ENCODE peak calls at places on chromosomes 3 and 15, in five cellular contexts. Q, L, O, F and W are unnamed samples.

GRCh38 chr3:98612587-98612986 is 19.2 kb upstream of the CPOX start:
- DNase-seq in Q (no peak), L (no peak), O (peak; percentile 48), F (no peak), W (peak; percentile 48)

GRCh38 chr15:68384451-68385239 is 47.3 kb downstream of the ITGA11 start:
- DNase-seq in Q (peak; percentile 91), L (no peak), O (no peak), F (no peak), W (peak; percentile 81)

GRCh38 chr3:186053954-186054353 is 54.9 kb downstream of the ETV5 start:
- DNase-seq in Q (peak; percentile 57), L (no peak), O (no peak), F (no peak), W (no peak)

GRCh38 chr3:52339612-52340011 is 23.5 kb downstream of the DNAH1 start:
- DNase-seq in Q (peak; percentile 91), L (peak; percentile 42), O (peak; percentile 74), F (peak; percentile 43), W (peak; percentile 60)

GRCh38 chr15:29159771-29160455 is 109.7 kb downstream of the NSMCE3 start:
- DNase-seq in Q (no peak), L (no peak), O (no peak), F (no peak), W (no peak)

GRCh38 chr15:36827824-36828223 is 248.4 kb downstream of the CDIN1 start:
- DNase-seq in Q (no peak), L (no peak), O (no peak), F (no peak), W (no peak)

GRCh38 chr3:125045965-125046364 is 9.8 kb downstream of the HEG1 start:
- DNase-seq in Q (peak; percentile 78), L (no peak), O (no peak), F (no peak), W (peak; percentile 63)

GRCh38 chr3:101061312-101061711 is 68.1 kb upstream of the ABI3BP start:
- DNase-seq in Q (no peak), L (no peak), O (no peak), F (no peak), W (no peak)

GRCh38 chr3:197499427-197499826 is 56.3 kb downstream of the BDH1 start:
- DNase-seq in Q (peak; percentile 52), L (no peak), O (no peak), F (no peak), W (peak; percentile 92)

GRCh38 chr15:56371495-56372147 is 6.4 kb downstream of the TEX9 start:
- DNase-seq in Q (no peak), L (no peak), O (no peak), F (no peak), W (peak; percentile 73)

GRCh38 chr3:30342319-30343060 is 263.9 kb upstream of the TGFBR2 start:
- DNase-seq in Q (peak; percentile 94), L (no peak), O (peak; percentile 54), F (peak; percentile 17), W (peak; percentile 97)

GRCh38 chr3:150503402-150504099 is 42.7 kb downstream of the SERP1 start:
- DNase-seq in Q (no peak), L (peak; percentile 29), O (no peak), F (no peak), W (no peak)
- H3K4me1 ChIP-seq in Q (no peaks in the 10 kb centered on the region), L (no peaks in the 10 kb centered on the region), O (no peaks in the 10 kb centered on the region), F (no peaks in the 10 kb centered on the region), W (no peaks in the 10 kb centered on the region)

DNA sequence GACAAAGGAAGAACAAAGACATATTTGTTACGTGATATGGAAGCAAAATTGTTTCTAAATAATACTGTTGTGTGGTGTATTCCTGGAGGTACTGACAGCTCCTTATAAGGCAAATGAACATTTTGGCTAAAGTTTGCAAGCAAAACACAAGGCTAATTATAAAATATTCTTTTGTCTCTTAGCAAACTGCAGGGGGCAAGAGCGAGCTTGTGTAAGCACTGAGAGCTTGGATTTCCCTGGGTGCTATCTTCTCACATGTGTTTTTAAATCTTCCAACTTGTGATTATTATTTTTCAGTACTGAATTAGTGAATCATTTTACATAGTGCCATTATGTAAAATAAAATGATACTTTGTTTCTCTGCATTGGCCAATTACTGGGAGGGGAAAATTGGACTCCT is 611.4 kb downstream of the AGBL1 start:
- DNase-seq in Q (no peak), L (no peak), O (no peak), F (no peak), W (no peak)
- TF ChIP-seq CTCF in Q (no peak), L (no peak), O (no peak), F (no peak), W (peak; percentile 10)

GRCh38 chr3:129591932-129592331 is 14.5 kb downstream of the PLXND1 start:
- DNase-seq in Q (no peak), L (no peak), O (no peak), F (no peak), W (no peak)
- H3K4me1 ChIP-seq in Q (peaks cover 70% of the 10 kb centered on the region), L (peaks cover 61% of the 10 kb centered on the region), O (peaks cover 7% of the 10 kb centered on the region), F (peaks cover 3% of the 10 kb centered on the region), W (no peaks in the 10 kb centered on the region)

GRCh38 chr3:22685598-22685997 is 517.5 kb upstream of the UBE2E2 start:
- DNase-seq in Q (peak; percentile 18), L (no peak), O (peak; percentile 19), F (no peak), W (peak; percentile 34)
- TF ChIP-seq CTCF in Q (no peak), L (no peak), O (peak; percentile 36), F (no peak), W (peak; percentile 61)

GRCh38 chr3:64184621-64185020 is 40.6 kb downstream of the PRICKLE2 start:
- DNase-seq in Q (peak; percentile 53), L (no peak), O (no peak), F (no peak), W (peak; percentile 67)
- H3K4me1 ChIP-seq in Q (peaks cover 32% of the 10 kb centered on the region), L (no peaks in the 10 kb centered on the region), O (peaks cover 34% of the 10 kb centered on the region), F (peaks cover 17% of the 10 kb centered on the region), W (peaks cover 54% of the 10 kb centered on the region)

GRCh38 chr3:123724306-123724705 is 139.5 kb upstream of the HACD2 start:
- DNase-seq in Q (peak; percentile 49), L (no peak), O (peak; percentile 25), F (no peak), W (peak; percentile 12)
- TF ChIP-seq CTCF in Q (peak; percentile 48), L (no peak), O (peak; percentile 13), F (no peak), W (peak; percentile 16)

GRCh38 chr15:67070150-67070549 is 4.7 kb downstream of the SMAD3 start:
- DNase-seq in Q (no peak), L (no peak), O (no peak), F (no peak), W (peak; percentile 55)

GRCh38 chr15:67074886-67075229 is 9.5 kb downstream of the SMAD3 start:
- DNase-seq in Q (no peak), L (no peak), O (no peak), F (no peak), W (no peak)

GRCh38 chr15:67070892-67071664 is 5.7 kb downstream of the SMAD3 start:
- DNase-seq in Q (no peak), L (no peak), O (no peak), F (no peak), W (peak; percentile 44)

GRCh38 chr15:67072442-67072841 is 7.0 kb downstream of the SMAD3 start:
- DNase-seq in Q (no peak), L (no peak), O (no peak), F (no peak), W (no peak)

GRCh38 chr15:67072951-67073350 is 7.5 kb downstream of the SMAD3 start:
- DNase-seq in Q (no peak), L (no peak), O (no peak), F (no peak), W (no peak)
- H3K4me1 ChIP-seq in Q (peaks cover 28% of the 10 kb centered on the region), L (peaks cover 11% of the 10 kb centered on the region), O (peaks cover 33% of the 10 kb centered on the region), F (peaks cover 18% of the 10 kb centered on the region), W (peaks cover 50% of the 10 kb centered on the region)